ENCODE peak calls at places on chromosomes 12 and 14, in six cellular contexts. One of them, this sample, is unnamed.

GRCh38 chr12:121505513-121505912 is 75.3 kb downstream of the KDM2B start:
- DNase-seq in Peyer's patch: no peak
- DNase-seq in SJSA1: no peak
- DNase-seq in T-cell: no peak
- DNase-seq in AG08396: peak; percentile 47
- DNase-seq in LoVo: no peak
- DNase-seq in this sample: no peak

GRCh38 chr14:76091036-76091435 is 60.7 kb upstream of the GPATCH2L start:
- DNase-seq in AG08396: peak; percentile 71
- DNase-seq in LoVo: no peak
- DNase-seq in SJSA1: no peak
- DNase-seq in T-cell: no peak
- DNase-seq in Peyer's patch: no peak
- DNase-seq in this sample: peak; percentile 44

GRCh38 chr14:101301011-101301410 is 260.3 kb upstream of the DIO3 start:
- DNase-seq in AG08396: no peak
- DNase-seq in Peyer's patch: no peak
- DNase-seq in T-cell: no peak
- DNase-seq in LoVo: no peak
- DNase-seq in SJSA1: no peak
- DNase-seq in this sample: no peak

GRCh38 chr12:104802198-104802597 is 155.9 kb downstream of the SLC41A2 start:
- DNase-seq in SJSA1: no peak
- DNase-seq in T-cell: no peak
- DNase-seq in AG08396: no peak
- DNase-seq in LoVo: no peak
- DNase-seq in Peyer's patch: no peak
- DNase-seq in this sample: no peak

GRCh38 chr14:30005114-30005698 is 77.6 kb upstream of the PRKD1 start:
- DNase-seq in T-cell: no peak
- DNase-seq in LoVo: peak; percentile 8
- DNase-seq in SJSA1: no peak
- DNase-seq in Peyer's patch: no peak
- DNase-seq in AG08396: peak; percentile 46
- DNase-seq in this sample: peak; percentile 53

GRCh38 chr14:22657861-22658260 is 13.7 kb upstream of the OR6J1 start:
- DNase-seq in SJSA1: no peak
- DNase-seq in Peyer's patch: no peak
- DNase-seq in AG08396: no peak
- DNase-seq in LoVo: no peak
- DNase-seq in T-cell: no peak
- DNase-seq in this sample: no peak

GRCh38 chr12:12445882-12446181 is 89.0 kb downstream of the BORCS5 start:
- DNase-seq in SJSA1: no peak
- DNase-seq in T-cell: no peak
- DNase-seq in Peyer's patch: no peak
- DNase-seq in AG08396: no peak
- DNase-seq in LoVo: no peak
- DNase-seq in this sample: no peak

GRCh38 chr12:110109037-110109836 is 14.9 kb upstream of the IFT81 start:
- DNase-seq in AG08396: peak; percentile 84
- DNase-seq in LoVo: no peak
- DNase-seq in SJSA1: peak; percentile 76
- DNase-seq in Peyer's patch: peak; percentile 79
- DNase-seq in T-cell: no peak
- DNase-seq in this sample: peak; percentile 48

GRCh38 chr14:62304172-62304571 is 542.0 kb downstream of the SNAPC1 start:
- DNase-seq in AG08396: no peak
- DNase-seq in Peyer's patch: no peak
- DNase-seq in SJSA1: no peak
- DNase-seq in T-cell: no peak
- DNase-seq in LoVo: no peak
- DNase-seq in this sample: no peak

GRCh38 chr14:93536945-93537344 is 106.2 kb downstream of the UNC79 start:
- DNase-seq in AG08396: no peak
- DNase-seq in Peyer's patch: no peak
- DNase-seq in T-cell: no peak
- DNase-seq in LoVo: no peak
- DNase-seq in SJSA1: no peak
- DNase-seq in this sample: peak; percentile 15

GRCh38 chr14:47044841-47045240 is 393.3 kb upstream of the RPL10L start:
- DNase-seq in T-cell: no peak
- DNase-seq in AG08396: no peak
- DNase-seq in LoVo: no peak
- DNase-seq in Peyer's patch: no peak
- DNase-seq in SJSA1: no peak
- DNase-seq in this sample: no peak

GRCh38 chr12:72349491-72349890 is 77.3 kb downstream of the TRHDE start:
- DNase-seq in Peyer's patch: no peak
- DNase-seq in SJSA1: no peak
- DNase-seq in LoVo: no peak
- DNase-seq in AG08396: no peak
- DNase-seq in T-cell: no peak
- DNase-seq in this sample: no peak

GRCh38 chr12:113151655-113152054 is 2.1 kb downstream of the CFAP73 start:
- DNase-seq in Peyer's patch: no peak
- DNase-seq in SJSA1: no peak
- DNase-seq in AG08396: no peak
- DNase-seq in T-cell: no peak
- DNase-seq in LoVo: no peak
- DNase-seq in this sample: no peak

GRCh38 chr14:98137626-98138025 is 1134.4 kb downstream of the BCL11B start:
- DNase-seq in AG08396: no peak
- DNase-seq in Peyer's patch: no peak
- DNase-seq in LoVo: no peak
- DNase-seq in SJSA1: no peak
- DNase-seq in T-cell: no peak
- DNase-seq in this sample: no peak

GRCh38 chr12:105357162-105357691 is 26.7 kb downstream of the C12orf75 start:
- DNase-seq in SJSA1: no peak
- DNase-seq in AG08396: no peak
- DNase-seq in Peyer's patch: no peak
- DNase-seq in T-cell: no peak
- DNase-seq in LoVo: peak; percentile 31
- DNase-seq in this sample: peak; percentile 26

GRCh38 chr14:104316723-104317499 is 178.5 kb downstream of the KIF26A start:
- DNase-seq in LoVo: no peak
- DNase-seq in AG08396: no peak
- DNase-seq in Peyer's patch: no peak
- DNase-seq in SJSA1: peak; percentile 26
- DNase-seq in T-cell: no peak
- DNase-seq in this sample: no peak

GRCh38 chr14:104431929-104432541 is 147.5 kb upstream of the C14orf180 start:
- DNase-seq in Peyer's patch: no peak
- DNase-seq in T-cell: no peak
- DNase-seq in SJSA1: no peak
- DNase-seq in AG08396: no peak
- DNase-seq in LoVo: no peak
- DNase-seq in this sample: no peak

GRCh38 chr14:42407153-42407552 is 800.5 kb downstream of the LRFN5 start:
- DNase-seq in T-cell: no peak
- DNase-seq in SJSA1: no peak
- DNase-seq in Peyer's patch: no peak
- DNase-seq in LoVo: no peak
- DNase-seq in AG08396: no peak
- DNase-seq in this sample: no peak

GRCh38 chr14:65200454-65200853 is 98.1 kb upstream of the MAX start:
- DNase-seq in Peyer's patch: no peak
- DNase-seq in LoVo: no peak
- DNase-seq in SJSA1: no peak
- DNase-seq in AG08396: no peak
- DNase-seq in T-cell: no peak
- DNase-seq in this sample: no peak

GRCh38 chr12:48198619-48198973 is 4.5 kb downstream of the OR10AD1 start:
- DNase-seq in T-cell: no peak
- DNase-seq in Peyer's patch: peak; percentile 64
- DNase-seq in SJSA1: peak; percentile 90
- DNase-seq in LoVo: no peak
- DNase-seq in AG08396: no peak
- DNase-seq in this sample: no peak

GRCh38 chr14:58898655-58899316 is 261.0 kb downstream of the DACT1 start:
- DNase-seq in Peyer's patch: no peak
- DNase-seq in SJSA1: peak; percentile 44
- DNase-seq in LoVo: peak; percentile 4
- DNase-seq in T-cell: no peak
- DNase-seq in AG08396: peak; percentile 49
- DNase-seq in this sample: peak; percentile 73

GRCh38 chr14:77580964-77581505 is 35.4 kb downstream of the SPTLC2 start:
- DNase-seq in SJSA1: no peak
- DNase-seq in Peyer's patch: no peak
- DNase-seq in LoVo: peak; percentile 55
- DNase-seq in AG08396: no peak
- DNase-seq in T-cell: no peak
- DNase-seq in this sample: peak; percentile 45

GRCh38 chr14:63986789-63987533 is 134.2 kb downstream of the SYNE2 start:
- DNase-seq in SJSA1: no peak
- DNase-seq in T-cell: no peak
- DNase-seq in AG08396: peak; percentile 33
- DNase-seq in LoVo: no peak
- DNase-seq in Peyer's patch: peak; percentile 50
- DNase-seq in this sample: peak; percentile 72

GRCh38 chr14:91373591-91374245 is 43.9 kb downstream of the CCDC88C start:
- DNase-seq in AG08396: no peak
- DNase-seq in SJSA1: no peak
- DNase-seq in Peyer's patch: no peak
- DNase-seq in LoVo: no peak
- DNase-seq in T-cell: no peak
- DNase-seq in this sample: peak; percentile 48

GRCh38 chr12:19846561-19846960 is 407.3 kb downstream of the AEBP2 start:
- DNase-seq in AG08396: no peak
- DNase-seq in Peyer's patch: no peak
- DNase-seq in T-cell: no peak
- DNase-seq in LoVo: no peak
- DNase-seq in SJSA1: no peak
- DNase-seq in this sample: peak; percentile 14

GRCh38 chr12:75816892-75817291 is 214.7 kb downstream of the PHLDA1 start:
- DNase-seq in AG08396: peak; percentile 29
- DNase-seq in LoVo: peak; percentile 70
- DNase-seq in T-cell: no peak
- DNase-seq in SJSA1: no peak
- DNase-seq in Peyer's patch: no peak
- DNase-seq in this sample: peak; percentile 26

GRCh38 chr12:32501835-32502333 is 102.5 kb downstream of the FGD4 start:
- DNase-seq in Peyer's patch: no peak
- DNase-seq in SJSA1: no peak
- DNase-seq in T-cell: no peak
- DNase-seq in LoVo: no peak
- DNase-seq in AG08396: peak; percentile 64
- DNase-seq in this sample: no peak